ENCODE peak calls at places on chromosomes 1 and 21, in seven cellular contexts. D is AG10803, X is osteoblast, T is aorta, A is AG09309, O is NT2/D1, Z is PC-9. E is an unnamed sample.

GRCh38 chr1:99305626-99306025 is 41.3 kb downstream of the PLPPR4 start:
- DNase-seq in D (peak), X (no peak), T (no peak), A (peak), O (no peak), Z (no peak), E (no peak)

GRCh38 chr1:58652351-58653184 is 47.3 kb downstream of the MYSM1 start:
- DNase-seq in D (peak), X (peak), T (peak), A (peak), O (peak), Z (peak), E (peak)

GRCh38 chr1:40272653-40273213 is 14.7 kb downstream of the ZMPSTE24 start:
- DNase-seq in D (no peak), X (no peak), T (no peak), A (no peak), O (no peak), Z (no peak), E (no peak)

GRCh38 chr1:157277281-157277680 is 139.1 kb upstream of the ETV3 start:
- DNase-seq in D (no peak), X (no peak), T (no peak), A (no peak), O (no peak), Z (no peak), E (no peak)

GRCh38 chr1:162904579-162904978 is 43.6 kb upstream of the CCDC190 start:
- DNase-seq in D (no peak), X (no peak), T (no peak), A (no peak), O (no peak), Z (no peak), E (peak)

GRCh38 chr1:239587066-239587465 is 200.7 kb downstream of the CHRM3 start:
- DNase-seq in D (no peak), X (no peak), T (peak), A (no peak), O (peak), Z (no peak), E (no peak)

GRCh38 chr1:41695118-41695517 is 210.6 kb upstream of the EDN2 start:
- DNase-seq in D (peak), X (peak), T (peak), A (no peak), O (no peak), Z (no peak), E (no peak)

GRCh38 chr1:176119549-176119948 is 87.5 kb downstream of the COP1 start:
- DNase-seq in D (peak), X (no peak), T (no peak), A (peak), O (no peak), Z (no peak), E (no peak)

GRCh38 chr1:72283204-72284083 is 1.1 kb upstream of the NEGR1 start:
- DNase-seq in D (peak), X (peak), T (peak), A (peak), O (peak), Z (peak), E (peak)

GRCh38 chr1:226308166-226308722 is 720 bp downstream of the LIN9 start:
- DNase-seq in D (no peak), X (peak), T (no peak), A (no peak), O (no peak), Z (no peak), E (no peak)

GRCh38 chr1:24186993-24187790 is at the start of gene IFNLR1:
- DNase-seq in D (peak), X (peak), T (peak), A (no peak), O (peak), Z (peak), E (no peak)

GRCh38 chr1:97621955-97622354 is 298.9 kb downstream of the DPYD start:
- DNase-seq in D (no peak), X (no peak), T (no peak), A (no peak), O (no peak), Z (no peak), E (no peak)

GRCh38 chr1:183736391-183736790 is 68.5 kb upstream of the RGL1 start:
- DNase-seq in D (no peak), X (no peak), T (no peak), A (no peak), O (no peak), Z (no peak), E (no peak)

GRCh38 chr1:152870831-152871730 is 7.0 kb upstream of the SMCP start:
- DNase-seq in D (peak), X (no peak), T (no peak), A (no peak), O (peak), Z (peak), E (no peak)

GRCh38 chr1:94678187-94678863 is 136.8 kb upstream of the F3 start:
- DNase-seq in D (no peak), X (no peak), T (no peak), A (no peak), O (no peak), Z (no peak), E (no peak)

GRCh38 chr1:67889940-67890567 is 56.8 kb upstream of the GNG12 start:
- DNase-seq in D (peak), X (peak), T (no peak), A (peak), O (peak), Z (peak), E (peak)

GRCh38 chr1:233523047-233523446 is 90.9 kb upstream of the KCNK1 start:
- DNase-seq in D (no peak), X (no peak), T (no peak), A (no peak), O (peak), Z (no peak), E (no peak)

DNA sequence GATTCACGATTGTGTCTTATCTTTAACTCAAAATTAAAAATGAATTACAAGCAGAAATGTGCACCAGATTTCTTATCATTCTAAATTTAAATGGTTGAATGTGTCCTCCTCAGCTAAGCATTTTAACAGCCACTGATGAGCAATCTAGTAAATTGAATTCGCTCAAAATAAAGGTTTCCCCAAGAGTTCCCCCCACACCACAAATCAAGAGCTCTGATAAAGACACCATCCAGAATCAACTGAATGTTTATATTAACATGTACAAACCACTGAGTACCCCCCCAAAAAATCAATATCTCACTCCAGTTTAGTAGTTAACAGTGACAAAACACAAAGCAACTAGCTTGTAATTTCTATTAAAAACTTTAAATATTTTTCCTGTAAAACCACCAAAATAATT is 1.9 kb downstream of the GPBP1L1 start:
- DNase-seq in D (no peak), X (no peak), T (no peak), A (no peak), O (no peak), Z (no peak), E (no peak)
- H3K4me3 ChIP-seq in D (peak), X (peak), T (peak), A (peak), O (no peak), Z (peak), E (peak)

GRCh38 chr1:108540977-108541376 is 18.9 kb upstream of the EEIG2 start:
- DNase-seq in D (no peak), X (no peak), T (no peak), A (no peak), O (no peak), Z (no peak), E (no peak)
- H3K4me3 ChIP-seq in D (no peak), X (no peak), T (no peak), A (no peak), O (no peak), Z (no peak), E (no peak)

DNA sequence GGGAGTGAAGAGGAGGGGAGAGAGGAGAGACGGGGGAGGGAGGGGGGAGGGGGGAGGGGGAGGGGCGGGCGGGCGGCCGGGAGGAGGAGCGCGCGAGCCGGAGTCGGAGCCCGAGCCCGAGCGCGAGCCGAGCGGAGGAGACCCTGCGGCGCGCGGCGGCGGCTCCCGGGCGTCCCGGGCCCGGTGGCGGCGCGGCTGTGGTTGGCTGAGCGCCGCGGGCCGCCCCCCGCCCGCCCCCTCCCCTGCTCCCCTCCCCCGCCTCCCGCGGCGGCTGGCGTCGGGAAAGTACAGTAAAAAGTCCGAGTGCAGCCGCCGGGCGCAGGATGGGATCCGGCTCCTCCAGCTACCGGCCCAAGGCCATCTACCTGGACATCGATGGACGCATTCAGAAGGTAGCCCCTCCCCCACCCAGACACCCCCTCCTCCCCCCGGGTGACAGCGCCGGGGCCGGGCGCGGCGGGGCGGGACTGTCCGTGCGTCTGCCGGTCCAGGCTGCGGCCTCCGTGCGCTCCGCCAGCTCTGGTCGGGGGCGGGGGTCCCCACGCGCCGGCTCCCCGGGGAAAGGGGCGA is at the start of gene PDE9A:
- DNase-seq in D (no peak), X (peak), T (peak), A (no peak), O (no peak), Z (no peak), E (no peak)
- H3K4me3 ChIP-seq in D (no peak), X (no peak), T (peak), A (no peak), O (peak), Z (peak), E (peak)

GRCh38 chr1:43769350-43769908 is 62.1 kb downstream of the ST3GAL3 start:
- DNase-seq in D (no peak), X (no peak), T (no peak), A (no peak), O (no peak), Z (no peak), E (no peak)
- H3K4me3 ChIP-seq in D (no peak), X (no peak), T (no peak), A (no peak), O (no peak), Z (no peak), E (no peak)

DNA sequence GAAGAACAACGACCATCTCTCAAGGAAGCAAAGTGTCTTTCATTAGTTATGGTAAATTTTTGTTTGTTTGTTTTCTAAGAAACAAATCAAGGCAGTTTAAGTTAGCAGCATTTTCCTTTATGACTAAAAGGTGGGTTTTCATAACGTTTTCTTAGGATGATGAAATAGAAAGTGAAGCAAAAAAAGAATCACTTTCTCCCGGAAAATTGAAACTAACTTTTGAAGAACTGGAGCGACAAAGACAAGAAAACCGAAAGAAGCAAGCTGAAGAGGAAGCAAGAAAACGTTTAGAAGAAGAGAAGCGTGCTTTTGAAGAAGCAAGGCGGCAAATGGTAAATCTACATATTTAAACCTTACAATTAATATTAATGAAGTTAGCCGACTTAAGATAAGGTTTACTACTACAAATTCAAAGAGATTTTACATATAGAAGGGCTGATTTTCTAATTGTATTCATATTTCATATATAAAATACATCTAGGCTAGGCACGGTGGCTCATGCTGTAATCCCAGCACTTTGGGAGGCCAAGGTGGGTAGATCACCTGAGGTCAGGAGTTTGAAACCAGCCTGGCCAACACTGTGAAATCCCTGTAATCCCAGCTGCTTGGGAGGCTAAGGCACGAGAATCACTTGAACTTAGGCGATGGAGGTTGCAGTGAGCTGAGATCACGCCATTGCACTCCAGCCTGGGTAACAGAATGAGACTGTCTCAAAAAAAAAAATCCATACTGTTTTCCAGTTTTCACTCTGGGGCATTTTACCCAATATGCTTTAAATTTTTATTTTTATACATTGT is 38.3 kb downstream of the NEXN start:
- DNase-seq in D (no peak), X (no peak), T (no peak), A (no peak), O (no peak), Z (no peak), E (no peak)
- H3K4me3 ChIP-seq in D (no peak), X (no peak), T (no peak), A (no peak), O (no peak), Z (no peak), E (no peak)

DNA sequence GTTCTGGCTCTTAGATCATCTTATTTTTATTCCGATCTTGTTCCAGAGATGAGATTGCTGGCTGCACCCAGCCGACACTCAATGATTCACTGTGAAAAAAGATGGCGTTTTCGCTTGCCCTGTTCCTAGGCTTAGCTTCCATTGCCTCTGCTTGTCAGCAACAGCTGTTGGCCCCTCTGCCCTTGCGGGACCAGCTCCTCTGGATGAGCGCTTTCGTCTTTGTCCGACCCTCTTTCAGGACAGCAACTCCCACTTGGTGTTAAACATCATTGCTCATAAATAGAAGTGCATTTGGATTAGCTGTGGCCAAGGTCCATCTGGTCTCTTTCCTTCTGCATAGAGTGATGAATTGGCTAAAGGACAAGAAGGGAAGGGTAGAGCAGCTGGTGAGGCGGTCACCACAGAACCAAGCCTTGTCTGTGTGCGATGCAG is 43.5 kb upstream of the SCCPDH start:
- DNase-seq in D (no peak), X (no peak), T (no peak), A (no peak), O (no peak), Z (no peak), E (no peak)
- H3K4me3 ChIP-seq in D (no peak), X (no peak), T (no peak), A (no peak), O (no peak), Z (no peak), E (no peak)

GRCh38 chr1:32870615-32871363 is at the start of gene FNDC5:
- DNase-seq in D (no peak), X (peak), T (no peak), A (no peak), O (peak), Z (no peak), E (no peak)
- H3K4me3 ChIP-seq in D (peak), X (peak), T (peak), A (peak), O (peak), Z (no peak), E (peak)